ENCODE peak calls at places on chromosomes 11 and 22, in four cellular contexts. One of them, this sample, is unnamed.

GRCh38 chr22:19806213-19807160 is 45.9 kb downstream of the TBX1 start:
- DNase-seq in CD8-positive, alpha-beta memory T cell: no peak
- DNase-seq in SJCRH30: no peak
- DNase-seq in CD8-positive, alpha-beta T cell: no peak
- DNase-seq in this sample: no peak

GRCh38 chr11:134656861-134657540 is 245.0 kb upstream of the B3GAT1 start:
- DNase-seq in CD8-positive, alpha-beta memory T cell: no peak
- DNase-seq in CD8-positive, alpha-beta T cell: peak; percentile 50
- DNase-seq in SJCRH30: no peak
- DNase-seq in this sample: peak; percentile 20

GRCh38 chr11:71477637-71478011 is 24.6 kb downstream of the NADSYN1 start:
- DNase-seq in SJCRH30: no peak
- DNase-seq in CD8-positive, alpha-beta T cell: no peak
- DNase-seq in CD8-positive, alpha-beta memory T cell: no peak
- DNase-seq in this sample: no peak

GRCh38 chr11:79076526-79077115 is 364.2 kb downstream of the TENM4 start:
- DNase-seq in CD8-positive, alpha-beta memory T cell: no peak
- DNase-seq in SJCRH30: peak; percentile 55
- DNase-seq in CD8-positive, alpha-beta T cell: no peak
- DNase-seq in this sample: peak; percentile 36

GRCh38 chr22:34015642-34016041 is 95.4 kb upstream of the LARGE1 start:
- DNase-seq in CD8-positive, alpha-beta T cell: no peak
- DNase-seq in CD8-positive, alpha-beta memory T cell: no peak
- DNase-seq in SJCRH30: no peak
- DNase-seq in this sample: no peak

GRCh38 chr11:8787372-8787771 is 104.8 kb downstream of the RPL27A start:
- DNase-seq in CD8-positive, alpha-beta memory T cell: no peak
- DNase-seq in SJCRH30: no peak
- DNase-seq in CD8-positive, alpha-beta T cell: no peak
- DNase-seq in this sample: no peak

GRCh38 chr11:61814242-61814957 is 2.4 kb downstream of the FADS1 start:
- DNase-seq in CD8-positive, alpha-beta T cell: no peak
- DNase-seq in CD8-positive, alpha-beta memory T cell: no peak
- DNase-seq in SJCRH30: peak; percentile 66
- DNase-seq in this sample: peak; percentile 66

GRCh38 chr11:1428762-1429316 is 39.1 kb downstream of the BRSK2 start:
- DNase-seq in CD8-positive, alpha-beta T cell: no peak
- DNase-seq in SJCRH30: no peak
- DNase-seq in CD8-positive, alpha-beta memory T cell: no peak
- DNase-seq in this sample: no peak

GRCh38 chr11:61546663-61547062 is 34.2 kb downstream of the SYT7 start:
- DNase-seq in SJCRH30: no peak
- DNase-seq in CD8-positive, alpha-beta T cell: no peak
- DNase-seq in CD8-positive, alpha-beta memory T cell: no peak
- DNase-seq in this sample: peak; percentile 37

GRCh38 chr11:78451371-78452150 is 33.9 kb upstream of the GAB2 start:
- DNase-seq in SJCRH30: no peak
- DNase-seq in CD8-positive, alpha-beta T cell: no peak
- DNase-seq in CD8-positive, alpha-beta memory T cell: no peak
- DNase-seq in this sample: no peak

GRCh38 chr11:45092901-45093760 is 53.3 kb upstream of the PRDM11 start:
- DNase-seq in CD8-positive, alpha-beta T cell: peak; percentile 68
- DNase-seq in SJCRH30: no peak
- DNase-seq in CD8-positive, alpha-beta memory T cell: peak; percentile 30
- DNase-seq in this sample: peak; percentile 70

GRCh38 chr11:64752106-64752970 is 7.4 kb downstream of the PYGM start:
- DNase-seq in CD8-positive, alpha-beta memory T cell: no peak
- DNase-seq in SJCRH30: peak; percentile 88
- DNase-seq in CD8-positive, alpha-beta T cell: no peak
- DNase-seq in this sample: no peak

GRCh38 chr11:2526808-2527381 is 82.1 kb downstream of the KCNQ1 start:
- DNase-seq in CD8-positive, alpha-beta T cell: no peak
- DNase-seq in SJCRH30: no peak
- DNase-seq in CD8-positive, alpha-beta memory T cell: no peak
- DNase-seq in this sample: no peak

GRCh38 chr11:34940026-34940677 is 23.7 kb downstream of the PDHX start:
- DNase-seq in CD8-positive, alpha-beta memory T cell: no peak
- DNase-seq in CD8-positive, alpha-beta T cell: no peak
- DNase-seq in SJCRH30: no peak
- DNase-seq in this sample: no peak

GRCh38 chr11:19199766-19200165 is 2.0 kb downstream of the CSRP3 start:
- DNase-seq in CD8-positive, alpha-beta T cell: no peak
- DNase-seq in CD8-positive, alpha-beta memory T cell: no peak
- DNase-seq in SJCRH30: peak; percentile 43
- DNase-seq in this sample: no peak

GRCh38 chr11:115469361-115469760 is 34.9 kb downstream of the CADM1 start:
- DNase-seq in SJCRH30: no peak
- DNase-seq in CD8-positive, alpha-beta T cell: no peak
- DNase-seq in CD8-positive, alpha-beta memory T cell: no peak
- DNase-seq in this sample: no peak

GRCh38 chr11:57302489-57302888 is 22.3 kb downstream of the TNKS1BP1 start:
- DNase-seq in CD8-positive, alpha-beta T cell: no peak
- DNase-seq in SJCRH30: no peak
- DNase-seq in CD8-positive, alpha-beta memory T cell: no peak
- DNase-seq in this sample: no peak

GRCh38 chr11:115871161-115871750 is 367.0 kb upstream of the CADM1 start:
- DNase-seq in CD8-positive, alpha-beta T cell: no peak
- DNase-seq in SJCRH30: no peak
- DNase-seq in CD8-positive, alpha-beta memory T cell: no peak
- DNase-seq in this sample: no peak

GRCh38 chr11:74449369-74449931 is 17.9 kb downstream of the KCNE3 start:
- DNase-seq in CD8-positive, alpha-beta T cell: peak; percentile 59
- DNase-seq in CD8-positive, alpha-beta memory T cell: no peak
- DNase-seq in SJCRH30: peak; percentile 84
- DNase-seq in this sample: peak; percentile 42

GRCh38 chr11:132032555-132032954 is 662.1 kb downstream of the NTM start:
- DNase-seq in CD8-positive, alpha-beta T cell: no peak
- DNase-seq in CD8-positive, alpha-beta memory T cell: no peak
- DNase-seq in SJCRH30: no peak
- DNase-seq in this sample: no peak

GRCh38 chr11:911031-911889 is 650 bp upstream of the CHID1 start:
- DNase-seq in SJCRH30: peak; percentile 56
- DNase-seq in CD8-positive, alpha-beta memory T cell: peak; percentile 14
- DNase-seq in CD8-positive, alpha-beta T cell: peak; percentile 69
- DNase-seq in this sample: peak; percentile 58

GRCh38 chr11:45275823-45276222 is 10.3 kb downstream of the SYT13 start:
- DNase-seq in CD8-positive, alpha-beta T cell: no peak
- DNase-seq in CD8-positive, alpha-beta memory T cell: no peak
- DNase-seq in SJCRH30: no peak
- DNase-seq in this sample: no peak

GRCh38 chr11:75308986-75309385 is 42.5 kb downstream of the ARRB1 start:
- DNase-seq in CD8-positive, alpha-beta T cell: no peak
- DNase-seq in SJCRH30: no peak
- DNase-seq in CD8-positive, alpha-beta memory T cell: no peak
- DNase-seq in this sample: no peak

GRCh38 chr22:19591568-19591967 is 67.4 kb upstream of the CLDN5 start:
- DNase-seq in CD8-positive, alpha-beta memory T cell: no peak
- DNase-seq in CD8-positive, alpha-beta T cell: no peak
- DNase-seq in SJCRH30: peak; percentile 27
- DNase-seq in this sample: no peak

GRCh38 chr11:16924462-16924825 is 89.8 kb downstream of the PLEKHA7 start:
- DNase-seq in CD8-positive, alpha-beta memory T cell: no peak
- DNase-seq in SJCRH30: no peak
- DNase-seq in CD8-positive, alpha-beta T cell: no peak
- DNase-seq in this sample: no peak

GRCh38 chr22:42811510-42811909 is 45.6 kb downstream of the ARFGAP3 start:
- DNase-seq in SJCRH30: no peak
- DNase-seq in CD8-positive, alpha-beta memory T cell: no peak
- DNase-seq in CD8-positive, alpha-beta T cell: no peak
- DNase-seq in this sample: no peak

GRCh38 chr11:43944761-43945311 is 2.4 kb downstream of the C11orf96 start:
- DNase-seq in CD8-positive, alpha-beta T cell: peak; percentile 68
- DNase-seq in SJCRH30: peak; percentile 78
- DNase-seq in CD8-positive, alpha-beta memory T cell: peak; percentile 51
- DNase-seq in this sample: peak; percentile 73

GRCh38 chr22:23119492-23120414 is 22.0 kb downstream of the RSPH14 start:
- DNase-seq in CD8-positive, alpha-beta T cell: peak; percentile 66
- DNase-seq in SJCRH30: no peak
- DNase-seq in CD8-positive, alpha-beta memory T cell: peak; percentile 29
- DNase-seq in this sample: peak; percentile 63

GRCh38 chr11:45927684-45928413 is 5.4 kb downstream of the LARGE2 start:
- DNase-seq in CD8-positive, alpha-beta memory T cell: no peak
- DNase-seq in CD8-positive, alpha-beta T cell: peak; percentile 49
- DNase-seq in SJCRH30: no peak
- DNase-seq in this sample: no peak

GRCh38 chr11:8810331-8811301 is 100.4 kb upstream of the AKIP1 start:
- DNase-seq in CD8-positive, alpha-beta memory T cell: no peak
- DNase-seq in CD8-positive, alpha-beta T cell: no peak
- DNase-seq in SJCRH30: peak; percentile 84
- DNase-seq in this sample: no peak

GRCh38 chr11:96092511-96092910 is 168.6 kb upstream of the MTMR2 start:
- DNase-seq in CD8-positive, alpha-beta T cell: no peak
- DNase-seq in SJCRH30: no peak
- DNase-seq in CD8-positive, alpha-beta memory T cell: no peak
- DNase-seq in this sample: no peak

GRCh38 chr11:14764899-14765527 is 121.4 kb downstream of the PDE3B start:
- DNase-seq in CD8-positive, alpha-beta memory T cell: no peak
- DNase-seq in CD8-positive, alpha-beta T cell: no peak
- DNase-seq in SJCRH30: peak; percentile 91
- DNase-seq in this sample: peak; percentile 59

GRCh38 chr11:15158351-15159015 is 43.8 kb downstream of the INSC start:
- DNase-seq in SJCRH30: no peak
- DNase-seq in CD8-positive, alpha-beta T cell: no peak
- DNase-seq in CD8-positive, alpha-beta memory T cell: no peak
- DNase-seq in this sample: no peak

GRCh38 chr22:35648066-35649025 is at the start of gene APOL6:
- DNase-seq in SJCRH30: peak; percentile 68
- DNase-seq in CD8-positive, alpha-beta memory T cell: peak; percentile 31
- DNase-seq in CD8-positive, alpha-beta T cell: peak; percentile 73
- DNase-seq in this sample: peak; percentile 80

GRCh38 chr22:42061041-42061440 is 9.6 kb downstream of the NAGA start:
- DNase-seq in CD8-positive, alpha-beta memory T cell: no peak
- DNase-seq in CD8-positive, alpha-beta T cell: no peak
- DNase-seq in SJCRH30: no peak
- DNase-seq in this sample: no peak

GRCh38 chr11:61815790-61816735 is 740 bp downstream of the FADS1 start:
- DNase-seq in SJCRH30: peak; percentile 71
- DNase-seq in CD8-positive, alpha-beta memory T cell: peak; percentile 34
- DNase-seq in CD8-positive, alpha-beta T cell: peak; percentile 72
- DNase-seq in this sample: peak; percentile 76

GRCh38 chr11:92628401-92629292 is 340.8 kb upstream of the MTNR1B start:
- DNase-seq in SJCRH30: no peak
- DNase-seq in CD8-positive, alpha-beta memory T cell: no peak
- DNase-seq in CD8-positive, alpha-beta T cell: no peak
- DNase-seq in this sample: no peak

GRCh38 chr11:93623179-93623578 is 38.3 kb upstream of the CEP295 start:
- DNase-seq in CD8-positive, alpha-beta T cell: no peak
- DNase-seq in SJCRH30: peak; percentile 31
- DNase-seq in CD8-positive, alpha-beta memory T cell: no peak
- DNase-seq in this sample: no peak

DNA sequence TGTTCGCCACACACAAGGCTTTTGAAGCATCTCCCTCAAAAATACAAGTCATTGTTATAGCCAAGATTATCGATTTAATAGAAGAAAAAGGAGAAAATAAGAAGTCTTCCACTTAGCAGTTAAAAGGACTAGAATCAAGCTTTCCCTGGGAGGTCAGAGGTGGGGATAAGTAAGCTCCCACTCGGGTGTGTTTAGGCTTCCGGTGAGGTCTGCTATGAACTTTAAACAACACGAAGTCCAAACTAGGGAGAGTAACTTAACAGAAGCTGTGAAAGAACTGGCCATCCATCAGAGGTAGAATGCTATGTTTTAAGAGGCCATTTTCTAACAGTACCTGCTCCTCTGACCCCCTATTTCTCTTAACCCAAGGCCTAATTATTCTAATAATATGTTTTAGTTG is 91.4 kb upstream of the APOA1 start:
- DNase-seq in CD8-positive, alpha-beta memory T cell: no peak
- DNase-seq in CD8-positive, alpha-beta T cell: no peak
- DNase-seq in SJCRH30: no peak
- DNase-seq in this sample: no peak
- H3K4me1 ChIP-seq in CD8-positive, alpha-beta memory T cell: peaks cover 96% of the 10 kb centered on the region
- H3K4me1 ChIP-seq in CD8-positive, alpha-beta T cell: peaks cover 81% of the 10 kb centered on the region
- H3K4me1 ChIP-seq in SJCRH30: no peaks in the 10 kb centered on the region
- H3K4me1 ChIP-seq in this sample: peaks cover 66% of the 10 kb centered on the region

DNA sequence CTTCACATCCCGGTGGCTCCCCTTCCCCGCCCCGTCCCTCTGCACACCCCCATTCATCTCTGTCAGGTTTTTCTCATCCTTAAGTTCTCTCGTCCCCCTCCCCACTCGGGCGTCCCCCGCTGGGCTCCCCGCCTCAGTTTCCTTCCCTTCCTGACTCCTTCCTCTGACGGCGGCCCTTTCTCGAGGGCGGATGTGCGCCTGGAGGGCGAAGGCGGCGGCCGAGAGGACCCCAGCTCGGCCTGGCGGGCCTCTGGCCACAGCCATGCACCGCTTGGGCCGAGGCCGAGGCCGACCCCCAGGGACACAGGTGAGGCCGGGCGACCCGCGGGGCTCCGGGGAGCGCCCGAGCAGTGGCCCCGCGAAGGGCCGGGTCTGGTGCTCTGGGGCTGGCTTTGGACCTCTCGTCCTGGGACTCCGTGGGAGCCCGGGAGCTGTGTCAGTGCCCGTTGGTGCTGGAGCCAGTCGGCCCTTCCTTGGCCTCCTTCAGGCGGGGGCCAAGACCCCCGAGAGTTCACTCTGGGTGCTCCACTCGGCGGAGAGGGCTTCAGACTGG is 2.9 kb downstream of the PHLDB1 start:
- DNase-seq in CD8-positive, alpha-beta T cell: peak; percentile 56
- DNase-seq in CD8-positive, alpha-beta memory T cell: no peak
- DNase-seq in SJCRH30: no peak
- DNase-seq in this sample: no peak
- H3K4me3 ChIP-seq in CD8-positive, alpha-beta T cell: peak overlapping the region; percentile 61
- H3K4me3 ChIP-seq in CD8-positive, alpha-beta memory T cell: peak overlapping the region; percentile 43
- H3K4me3 ChIP-seq in SJCRH30: no peak overlapping the region
- H3K4me3 ChIP-seq in this sample: no peak overlapping the region

DNA sequence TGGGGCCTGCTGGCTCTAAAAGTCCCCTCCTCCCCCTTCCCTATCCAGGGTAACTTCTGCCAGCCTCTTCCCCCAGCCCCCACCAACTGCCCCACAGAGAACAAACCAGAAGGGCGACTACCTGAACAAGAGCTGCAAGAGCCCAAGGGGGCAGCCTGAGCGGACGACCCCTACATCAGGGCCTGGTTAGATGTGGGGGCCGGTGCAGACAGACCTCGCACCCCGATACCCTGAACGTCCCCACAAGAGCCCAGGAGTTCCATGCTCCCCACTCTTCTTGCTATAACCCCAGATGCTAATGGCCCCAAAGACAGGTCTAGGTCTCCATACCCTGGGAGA is 20.7 kb downstream of the SUN2 start:
- DNase-seq in CD8-positive, alpha-beta memory T cell: no peak
- DNase-seq in CD8-positive, alpha-beta T cell: no peak
- DNase-seq in SJCRH30: no peak
- DNase-seq in this sample: no peak
- H3K36me3 ChIP-seq in CD8-positive, alpha-beta memory T cell: peaks cover 57% of the 10 kb centered on the region
- H3K36me3 ChIP-seq in CD8-positive, alpha-beta T cell: peaks cover 59% of the 10 kb centered on the region
- H3K36me3 ChIP-seq in SJCRH30: peaks cover 38% of the 10 kb centered on the region
- H3K36me3 ChIP-seq in this sample: peaks cover 98% of the 10 kb centered on the region

DNA sequence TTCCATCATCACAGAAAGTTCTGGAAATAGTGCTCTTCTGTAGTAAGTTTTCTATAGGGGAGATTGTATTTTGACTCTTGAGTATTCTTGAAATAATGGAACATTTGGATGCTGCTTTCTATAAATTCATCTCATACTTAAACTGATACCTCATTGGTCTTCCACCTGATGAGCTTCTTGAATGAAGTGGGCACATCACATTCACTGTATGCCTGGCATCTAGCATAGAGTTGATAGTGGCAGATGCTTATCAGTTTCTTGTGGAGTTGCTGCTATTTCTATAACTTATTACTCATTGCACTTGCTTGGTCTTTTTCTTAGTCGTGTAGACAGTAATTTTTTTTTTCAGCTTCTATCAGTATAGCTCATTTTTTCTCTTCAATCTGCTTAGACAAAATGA is 5.4 kb downstream of the ATXN10 start:
- DNase-seq in CD8-positive, alpha-beta memory T cell: no peak
- DNase-seq in SJCRH30: no peak
- DNase-seq in CD8-positive, alpha-beta T cell: no peak
- DNase-seq in this sample: no peak
- H3K4me1 ChIP-seq in CD8-positive, alpha-beta memory T cell: peaks cover 23% of the 10 kb centered on the region
- H3K4me1 ChIP-seq in SJCRH30: no peaks in the 10 kb centered on the region
- H3K4me1 ChIP-seq in CD8-positive, alpha-beta T cell: peaks cover 21% of the 10 kb centered on the region
- H3K4me1 ChIP-seq in this sample: peaks cover 24% of the 10 kb centered on the region

This sample was measured in DND-41.